ENCODE peak calls at places on chromosomes 11 and 22, in eight cellular contexts. A, B, T, Q, D, G, O and M are unnamed samples.
A peak's percentile ranks its signal among the peaks of the same experiment; 100 is the strongest.

GRCh38 chr11:116513894-116514293 is 258.9 kb downstream of the BUD13 start:
- DNase-seq in Q (peak; percentile 89), T (peak; percentile 16), G (no peak), O (no peak), D (peak; percentile 10), A (no peak), B (no peak), M (no peak)

GRCh38 chr22:45441158-45441557 is 27.7 kb downstream of the RIBC2 start:
- DNase-seq in D (no peak), A (peak; percentile 70), G (no peak), T (peak; percentile 32), O (peak; percentile 80), B (no peak), Q (peak; percentile 60), M (peak; percentile 63)

GRCh38 chr11:134863294-134863693 is 451.3 kb upstream of the B3GAT1 start:
- DNase-seq in A (no peak), B (no peak), Q (no peak), T (no peak), G (no peak), O (no peak), D (no peak), M (peak; percentile 46)

GRCh38 chr11:120133216-120134105 is 4.5 kb downstream of the TRIM29 start:
- DNase-seq in D (no peak), A (peak; percentile 0), O (no peak), T (no peak), G (no peak), B (no peak), Q (no peak), M (no peak)

GRCh38 chr11:26700536-26701235 is 21.2 kb downstream of the SLC5A12 start:
- DNase-seq in Q (no peak), G (no peak), A (no peak), B (no peak), O (peak; percentile 37), T (no peak), D (no peak), M (no peak)

GRCh38 chr11:133845413-133845812 is at the start of gene SPATA19:
- DNase-seq in D (no peak), G (no peak), T (no peak), B (no peak), O (no peak), Q (no peak), A (no peak), M (no peak)

GRCh38 chr11:36306888-36307287 is 10.8 kb downstream of the PRR5L start:
- DNase-seq in A (no peak), O (peak; percentile 36), G (no peak), B (no peak), D (no peak), Q (peak; percentile 60), T (peak; percentile 51), M (peak; percentile 42)

GRCh38 chr11:79062814-79063762 is 377.7 kb downstream of the TENM4 start:
- DNase-seq in G (no peak), A (no peak), B (no peak), T (no peak), O (peak; percentile 35), Q (peak; percentile 38), D (peak; percentile 50), M (no peak)

GRCh38 chr11:100719809-100720221 is 32.7 kb downstream of the ARHGAP42 start:
- DNase-seq in D (peak; percentile 87), G (peak; percentile 61), T (no peak), Q (peak; percentile 94), B (no peak), O (peak; percentile 39), A (peak; percentile 66), M (no peak)

GRCh38 chr11:126155402-126156187 is 55.9 kb downstream of the RPUSD4 start:
- DNase-seq in O (no peak), B (no peak), T (no peak), A (no peak), Q (no peak), G (no peak), D (no peak), M (no peak)

GRCh38 chr22:36386900-36387663 is 685 bp downstream of the MYH9 start:
- DNase-seq in T (peak; percentile 62), G (peak; percentile 77), Q (peak; percentile 50), B (peak; percentile 33), A (peak; percentile 43), D (no peak), O (peak; percentile 67), M (no peak)